ENCODE peak calls at places on chromosomes 12 and 14, in seven cellular contexts. O is neural progenitor cell, N is right lobe of liver, W is SK-N-SH, K is uterus, P is PC-9, L is HCT116. R is an unnamed sample.

GRCh38 chr12:19988918-19989317 is 379.4 kb upstream of the PDE3A start:
- DNase-seq in P (no peak), K (no peak), L (no peak), O (no peak), W (no peak), N (no peak), R (no peak)

GRCh38 chr12:5096241-5096880 is 52.7 kb downstream of the KCNA5 start:
- DNase-seq in P (peak; percentile 61), K (no peak), N (no peak), O (no peak), W (peak; percentile 14), L (peak; percentile 4), R (no peak)

GRCh38 chr12:9869307-9870161 is at the start of gene CLEC2B:
- DNase-seq in W (no peak), L (no peak), O (peak; percentile 16), N (no peak), P (peak; percentile 83), K (peak; percentile 36), R (no peak)

GRCh38 chr12:23504641-23505399 is 444.6 kb downstream of the SOX5 start:
- DNase-seq in P (no peak), O (no peak), K (no peak), N (no peak), W (no peak), L (no peak), R (no peak)

GRCh38 chr12:19755141-19755540 is 315.8 kb downstream of the AEBP2 start:
- DNase-seq in W (no peak), N (no peak), O (no peak), K (no peak), P (no peak), L (no peak), R (no peak)

GRCh38 chr12:31089072-31089471 is 15.4 kb downstream of the DDX11 start:
- DNase-seq in O (no peak), N (no peak), W (no peak), L (no peak), P (no peak), K (no peak), R (no peak)

GRCh38 chr12:22702690-22703089 is 77.7 kb downstream of the ETNK1 start:
- DNase-seq in N (no peak), O (no peak), K (no peak), W (no peak), P (no peak), L (no peak), R (no peak)

GRCh38 chr12:20212658-20213387 is 155.5 kb upstream of the PDE3A start:
- DNase-seq in W (peak; percentile 61), O (peak; percentile 93), K (peak; percentile 91), P (peak; percentile 59), N (peak; percentile 71), L (peak; percentile 82), R (peak; percentile 98)

GRCh38 chr14:92922883-92923743 is at the start of gene CHGA:
- DNase-seq in O (peak; percentile 92), P (no peak), L (no peak), N (no peak), K (no peak), W (peak; percentile 98), R (no peak)

GRCh38 chr12:79706156-79706555 is 15.4 kb upstream of the PAWR start:
- DNase-seq in L (no peak), O (no peak), K (no peak), N (no peak), W (no peak), P (peak; percentile 80), R (no peak)

DNA sequence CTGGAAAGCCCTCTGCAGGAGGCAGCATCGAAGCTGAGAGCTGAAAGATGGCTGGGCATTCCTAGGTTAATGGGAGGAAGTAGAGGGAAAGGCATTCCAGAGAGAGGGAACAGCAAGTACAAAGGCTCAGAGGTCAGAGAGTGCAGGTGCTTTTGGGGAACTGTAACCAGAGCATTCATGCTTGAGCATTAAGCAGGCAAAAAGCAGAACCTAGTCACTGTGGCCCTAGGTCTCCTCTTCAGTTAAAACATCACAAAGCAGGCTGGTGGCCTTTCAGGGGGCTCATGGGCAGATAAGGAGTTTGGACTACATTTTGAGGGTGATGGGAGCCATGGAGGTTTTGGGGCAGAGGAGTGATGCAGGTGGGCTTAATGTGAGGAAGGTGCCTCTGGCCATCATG is 169.2 kb upstream of the MYL2 start:
- DNase-seq in O (no peak), W (no peak), N (no peak), K (no peak), P (no peak), L (no peak), R (no peak)
- H3K27me3 ChIP-seq in O (no peaks in the 10 kb centered on the region), W (no peaks in the 10 kb centered on the region), N (no peaks in the 10 kb centered on the region), K (no peaks in the 10 kb centered on the region), P (peaks cover 98% of the 10 kb centered on the region), L (peaks cover 22% of the 10 kb centered on the region), R (no peaks in the 10 kb centered on the region)

GRCh38 chr14:35337074-35337556 is 44.9 kb downstream of the PSMA6 start:
- DNase-seq in O (no peak), W (no peak), L (no peak), K (no peak), N (no peak), P (no peak), R (no peak)
- H3K4me1 ChIP-seq in O (peaks cover 32% of the 10 kb centered on the region), W (peaks cover 30% of the 10 kb centered on the region), L (peaks cover 70% of the 10 kb centered on the region), K (peaks cover 38% of the 10 kb centered on the region), N (peaks cover 83% of the 10 kb centered on the region), P (peaks cover 80% of the 10 kb centered on the region), R (peaks cover 1% of the 10 kb centered on the region)

DNA sequence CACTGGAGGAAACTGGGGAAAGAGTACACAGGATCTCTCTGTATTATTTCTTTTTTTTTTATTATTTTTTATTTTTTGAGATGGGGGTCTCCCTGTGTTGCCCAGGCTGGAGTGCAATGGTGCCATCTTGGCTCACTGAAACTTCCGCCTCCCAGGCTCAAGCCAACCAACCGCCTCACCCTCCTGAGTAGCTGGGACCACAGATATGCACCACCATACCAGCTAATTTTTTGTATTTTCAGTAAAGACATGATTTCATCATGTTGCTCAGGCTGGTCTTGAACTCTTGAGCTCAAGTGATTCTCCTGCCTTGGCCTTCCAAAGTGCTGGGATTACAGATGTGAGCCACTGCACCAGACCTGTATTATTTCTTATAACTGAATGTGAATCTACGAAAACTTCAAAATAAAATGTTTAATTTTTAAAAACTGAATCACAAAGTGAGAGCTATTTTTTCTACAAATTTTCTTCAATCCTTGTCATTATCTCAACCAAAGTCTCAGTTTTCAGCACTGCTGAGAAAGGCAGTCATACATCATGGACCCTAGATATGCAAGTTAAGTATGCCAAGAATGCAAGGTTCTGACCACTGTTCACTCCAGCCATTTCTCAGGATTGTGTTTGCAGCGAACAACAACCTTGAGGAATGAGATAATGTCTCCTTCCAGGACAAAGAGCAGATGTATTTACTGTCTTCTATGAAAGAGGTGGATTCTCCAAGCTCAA is 2.4 kb downstream of the EAPP start:
- DNase-seq in O (no peak), P (no peak), N (peak; percentile 3), W (no peak), L (no peak), K (no peak), R (no peak)
- H3K27ac ChIP-seq in O (peak overlapping the region; percentile 29), P (no peak overlapping the region), N (no peak overlapping the region), W (no peak overlapping the region), L (no peak overlapping the region), K (no peak overlapping the region), R (no peak overlapping the region)

GRCh38 chr14:76953196-76953945 is 75.1 kb downstream of the IRF2BPL start:
- DNase-seq in N (peak; percentile 77), W (peak; percentile 52), P (peak; percentile 100), O (no peak), L (peak; percentile 81), K (peak; percentile 81), R (peak; percentile 31)

GRCh38 chr14:76955575-76956252 is 72.8 kb downstream of the IRF2BPL start:
- DNase-seq in W (no peak), P (peak; percentile 61), O (no peak), L (no peak), K (no peak), N (no peak), R (no peak)

GRCh38 chr14:76954791-76955190 is 73.7 kb downstream of the IRF2BPL start:
- DNase-seq in L (no peak), O (no peak), K (no peak), P (no peak), W (no peak), N (no peak), R (no peak)

GRCh38 chr14:76956253-76957090 is 72.0 kb downstream of the IRF2BPL start:
- DNase-seq in K (peak; percentile 85), P (peak; percentile 92), W (peak; percentile 91), N (peak; percentile 94), O (peak; percentile 91), L (peak; percentile 82), R (peak; percentile 88)

GRCh38 chr14:76954371-76954770 is 74.1 kb downstream of the IRF2BPL start:
- DNase-seq in K (no peak), L (no peak), N (no peak), W (no peak), P (no peak), O (no peak), R (no peak)
- H3K27me3 ChIP-seq in K (no peaks in the 10 kb centered on the region), L (no peaks in the 10 kb centered on the region), N (no peaks in the 10 kb centered on the region), W (no peaks in the 10 kb centered on the region), P (no peaks in the 10 kb centered on the region), O (no peaks in the 10 kb centered on the region), R (no peaks in the 10 kb centered on the region)

GRCh38 chr12:129549656-129550055 is 354.2 kb downstream of the TMEM132D start:
- DNase-seq in W (no peak), O (no peak), P (no peak), N (no peak), L (no peak), K (no peak), R (no peak)
- H3K4me1 ChIP-seq in W (no peaks in the 10 kb centered on the region), O (no peaks in the 10 kb centered on the region), P (no peaks in the 10 kb centered on the region), N (no peaks in the 10 kb centered on the region), L (no peaks in the 10 kb centered on the region), K (no peaks in the 10 kb centered on the region), R (no peaks in the 10 kb centered on the region)

GRCh38 chr14:96754162-96754844 is 42.9 kb upstream of the VRK1 start:
- DNase-seq in O (no peak), P (no peak), L (no peak), K (no peak), W (no peak), N (no peak), R (no peak)
- H3K27ac ChIP-seq in O (no peak overlapping the region), P (no peak overlapping the region), L (no peak overlapping the region), K (no peak overlapping the region), W (no peak overlapping the region), N (no peak overlapping the region), R (no peak overlapping the region)

GRCh38 chr12:85280984-85281946 is 1.2 kb downstream of the ALX1 start:
- DNase-seq in N (no peak), P (no peak), K (no peak), L (no peak), W (no peak), O (no peak), R (peak; percentile 42)
- H3K27me3 ChIP-seq in N (peaks cover 42% of the 10 kb centered on the region), P (no peaks in the 10 kb centered on the region), K (peaks cover 7% of the 10 kb centered on the region), L (no peaks in the 10 kb centered on the region), W (peaks cover 34% of the 10 kb centered on the region), O (peaks cover 53% of the 10 kb centered on the region), R (no peaks in the 10 kb centered on the region)